ENCODE peak calls at places on chromosomes 7 and 10, in seven cellular contexts. U is EH; W is stimulated activated effector memory CD8-positive, alpha-beta T cell treated with anti-CD3 and anti-CD28 coated beads, Interleukin-12 subunit alpha, Interleukin-12 subunit beta, amount 100 ng/mL, for 72 hours; I is T-helper 9 cell; L is astrocyte of the spinal cord; E is WTC11; K is T-helper 22 cell. P is an unnamed sample.

GRCh38 chr7:22444181-22444966 is 55.6 kb downstream of the STEAP1B start:
- DNase-seq in U (no peak), W (no peak), I (no peak), L (no peak), E (no peak), K (no peak), P (no peak)

GRCh38 chr7:112990619-112991018 is 96.0 kb downstream of the GPR85 start:
- DNase-seq in U (peak; percentile 63), W (no peak), I (no peak), L (peak; percentile 66), E (no peak), K (no peak), P (no peak)

GRCh38 chr7:139574618-139575337 is 51.3 kb downstream of the CLEC2L start:
- DNase-seq in U (no peak), W (no peak), I (no peak), L (no peak), E (no peak), K (no peak), P (no peak)

GRCh38 chr10:5105626-5106025 is 11.4 kb downstream of the AKR1C3 start:
- DNase-seq in U (no peak), W (no peak), I (no peak), L (no peak), E (no peak), K (no peak), P (no peak)

GRCh38 chr10:11874568-11875182 is 51.5 kb downstream of the PROSER2 start:
- DNase-seq in U (peak; percentile 7), W (no peak), I (no peak), L (peak; percentile 7), E (peak; percentile 63), K (no peak), P (no peak)

GRCh38 chr7:69609901-69610674 is 11.8 kb downstream of the AUTS2 start:
- DNase-seq in U (no peak), W (no peak), I (no peak), L (no peak), E (no peak), K (no peak), P (no peak)

GRCh38 chr7:140212100-140212881 is 35.5 kb upstream of the KDM7A start:
- DNase-seq in U (no peak), W (no peak), I (no peak), L (no peak), E (no peak), K (no peak), P (no peak)

GRCh38 chr7:112462236-112462635 is 12.0 kb downstream of the IFRD1 start:
- DNase-seq in U (peak; percentile 57), W (no peak), I (no peak), L (peak; percentile 55), E (no peak), K (no peak), P (no peak)

GRCh38 chr7:132738254-132738653 is 162.0 kb upstream of the PLXNA4 start:
- DNase-seq in U (peak; percentile 90), W (no peak), I (no peak), L (peak; percentile 95), E (no peak), K (no peak), P (no peak)

GRCh38 chr7:20407585-20408466 is 77.1 kb downstream of the ITGB8 start:
- DNase-seq in U (no peak), W (no peak), I (no peak), L (peak; percentile 45), E (no peak), K (no peak), P (no peak)

GRCh38 chr7:107528461-107528860 is 35.3 kb downstream of the COG5 start:
- DNase-seq in U (peak; percentile 85), W (no peak), I (no peak), L (peak; percentile 65), E (no peak), K (no peak), P (no peak)

GRCh38 chr10:88271736-88272135 is 311.4 kb downstream of the RNLS start:
- DNase-seq in U (peak; percentile 66), W (peak; percentile 14), I (no peak), L (no peak), E (no peak), K (no peak), P (no peak)

GRCh38 chr7:74364061-74364460 is 74.9 kb downstream of the CLIP2 start:
- DNase-seq in U (no peak), W (no peak), I (no peak), L (no peak), E (peak; percentile 53), K (no peak), P (no peak)

GRCh38 chr10:25465582-25466372 is 291.0 kb downstream of the GPR158 start:
- DNase-seq in U (no peak), W (no peak), I (no peak), L (no peak), E (no peak), K (no peak), P (no peak)